ENCODE peak calls at places on chromosomes 11 and 22, in five cellular contexts. K, G, J, R and O are unnamed samples.

GRCh38 chr11:19597876-19598275 is 114.8 kb upstream of the NAV2 start:
- DNase-seq in K (no peak), G (no peak), J (no peak), R (no peak), O (no peak)

GRCh38 chr11:59199546-59200420 is 12.9 kb downstream of the MPEG1 start:
- DNase-seq in K (no peak), G (no peak), J (no peak), R (no peak), O (no peak)

GRCh38 chr22:37752189-37753061 is 55.3 kb upstream of the GCAT start:
- DNase-seq in K (peak), G (peak), J (peak), R (peak), O (peak)

GRCh38 chr11:61567286-61568061 is 13.4 kb downstream of the SYT7 start:
- DNase-seq in K (peak), G (peak), J (peak), R (peak), O (peak)

GRCh38 chr11:20397281-20397680 is 9.8 kb downstream of the PRMT3 start:
- DNase-seq in K (no peak), G (peak), J (no peak), R (no peak), O (no peak)

GRCh38 chr11:72760543-72761400 is 8.6 kb upstream of the ARAP1 start:
- DNase-seq in K (no peak), G (peak), J (no peak), R (no peak), O (no peak)

GRCh38 chr11:130710022-130710421 is 206.3 kb downstream of the SNX19 start:
- DNase-seq in K (no peak), G (no peak), J (no peak), R (no peak), O (no peak)

GRCh38 chr11:7630002-7630401 is 43.3 kb downstream of the CYB5R2 start:
- DNase-seq in K (peak), G (no peak), J (no peak), R (no peak), O (no peak)

GRCh38 chr11:1042626-1043562 is 6.4 kb upstream of the MUC6 start:
- DNase-seq in K (no peak), G (no peak), J (no peak), R (no peak), O (no peak)

GRCh38 chr11:84890706-84891105 is 736.4 kb downstream of the DLG2 start:
- DNase-seq in K (no peak), G (no peak), J (no peak), R (no peak), O (no peak)

GRCh38 chr22:33853200-33854097 is 66.8 kb downstream of the LARGE1 start:
- DNase-seq in K (peak), G (peak), J (peak), R (peak), O (peak)

GRCh38 chr11:46673713-46674462 is 26.5 kb downstream of the ARHGAP1 start:
- DNase-seq in K (peak), G (no peak), J (no peak), R (no peak), O (no peak)

GRCh38 chr22:47465222-47465621 is 702.8 kb downstream of the TBC1D22A start:
- DNase-seq in K (no peak), G (no peak), J (no peak), R (no peak), O (no peak)

GRCh38 chr11:103202048-103202651 is 92.9 kb downstream of the DYNC2H1 start:
- DNase-seq in K (no peak), G (peak), J (no peak), R (no peak), O (peak)

GRCh38 chr11:117221775-117222517 is 9.9 kb downstream of the PCSK7 start:
- DNase-seq in K (peak), G (peak), J (peak), R (peak), O (peak)

GRCh38 chr11:86459682-86460460 is 85.2 kb downstream of the CCDC81 start:
- DNase-seq in K (peak), G (peak), J (peak), R (no peak), O (peak)

GRCh38 chr11:109734602-109735001 is 312.6 kb downstream of the C11orf87 start:
- DNase-seq in K (no peak), G (no peak), J (no peak), R (no peak), O (no peak)

GRCh38 chr22:20106205-20106848 is 9.6 kb upstream of the RANBP1 start:
- DNase-seq in K (no peak), G (no peak), J (no peak), R (no peak), O (no peak)

GRCh38 chr11:72676874-72677341 is 2.7 kb upstream of the PDE2A start:
- DNase-seq in K (peak), G (peak), J (peak), R (no peak), O (no peak)

GRCh38 chr22:43587574-43587973 is 175.8 kb downstream of the MPPED1 start:
- DNase-seq in K (no peak), G (peak), J (no peak), R (no peak), O (no peak)

DNA sequence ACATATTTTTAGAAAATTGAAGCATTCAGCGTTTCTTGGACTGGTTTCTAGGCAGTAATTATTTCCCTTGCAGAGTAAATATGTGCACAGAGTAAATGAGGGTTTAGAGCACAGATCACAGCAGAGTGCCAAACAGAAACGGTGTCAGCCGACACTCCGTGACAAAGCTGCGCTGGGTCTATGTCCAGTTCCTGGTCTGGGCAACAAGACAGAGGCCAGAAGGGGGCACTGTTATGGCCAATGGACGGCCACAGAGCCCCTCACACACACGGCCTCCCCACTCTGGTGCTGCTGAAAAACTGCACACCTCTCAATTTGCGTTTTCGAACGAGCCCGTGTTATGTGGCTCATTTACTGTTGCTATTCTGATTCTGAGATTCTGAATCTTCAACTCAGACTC is 180.7 kb downstream of the MPPED1 start:
- DNase-seq in K (peak), G (no peak), J (no peak), R (no peak), O (no peak)
- TF ChIP-seq CTCF in K (no peak), G (peak), J (no peak), R (no peak), O (peak)

DNA sequence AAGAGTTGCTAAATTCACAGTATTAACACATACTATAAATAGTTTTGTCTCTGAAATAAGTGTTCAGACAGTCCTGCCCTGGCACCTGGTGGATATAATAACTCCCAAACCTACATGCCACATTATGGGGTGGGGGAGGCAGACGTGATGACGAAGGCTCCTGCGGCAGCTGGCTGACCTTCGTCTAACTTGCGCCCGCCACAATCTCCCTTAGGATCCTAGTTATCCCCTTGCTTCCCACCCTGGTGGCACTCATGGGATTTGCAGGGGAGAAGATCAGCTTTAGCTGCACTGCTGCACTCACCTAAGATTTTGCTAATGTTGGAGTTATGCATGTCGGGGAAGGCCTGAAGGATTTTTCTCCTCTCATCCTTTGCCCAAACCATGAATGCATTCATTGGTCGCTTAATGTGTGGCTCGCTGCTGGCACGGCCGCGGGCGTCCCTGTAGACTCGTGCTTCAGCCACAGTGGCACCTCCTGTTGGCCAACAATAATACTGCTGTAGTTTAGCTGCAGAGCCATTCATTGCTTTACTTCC is 367.6 kb downstream of the SOX6 start:
- DNase-seq in K (no peak), G (no peak), J (no peak), R (no peak), O (no peak)
- TF ChIP-seq CTCF in K (no peak), G (peak), J (no peak), R (peak), O (peak)

DNA sequence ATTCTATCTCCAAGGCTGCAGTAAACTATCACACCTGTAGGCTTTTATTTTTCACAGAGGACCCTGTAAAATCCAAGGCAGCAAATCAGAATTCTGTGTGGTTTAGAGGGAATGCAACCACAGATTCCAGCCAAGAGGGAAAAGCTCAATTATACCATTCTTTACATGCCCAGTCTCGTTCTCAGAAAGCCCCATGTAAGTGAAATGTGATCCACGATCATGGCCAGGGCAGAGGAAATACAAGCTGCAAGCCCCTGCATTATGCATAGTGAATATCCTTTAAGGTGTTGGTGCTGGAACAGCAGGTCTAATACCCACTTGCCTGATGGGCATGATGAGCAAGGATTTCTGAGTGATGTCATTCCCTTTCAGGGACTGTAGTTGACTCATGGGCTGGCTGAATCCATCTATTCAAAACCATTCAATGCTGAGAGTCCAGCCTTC is 198.7 kb upstream of the MTMR2 start:
- DNase-seq in K (no peak), G (peak), J (no peak), R (no peak), O (no peak)
- TF ChIP-seq CTCF in K (no peak), G (no peak), J (no peak), R (no peak), O (no peak)

GRCh38 chr11:122617297-122617696 is 38.2 kb upstream of the UBASH3B start:
- DNase-seq in K (no peak), G (peak), J (no peak), R (no peak), O (no peak)
- TF ChIP-seq CTCF in K (no peak), G (no peak), J (no peak), R (no peak), O (no peak)